ENCODE peak calls at places on chromosomes 3 and 15, in ten cellular contexts. One of them, this sample, is unnamed. For H3K36me3, the result is how much of the 10 kb centered on the place peaks cover.

GRCh38 chr15:65082303-65082958 is 5.9 kb downstream of the KBTBD13 start:
- DNase-seq in psoas muscle: no peak
- DNase-seq in lower lobe of right lung: peak
- DNase-seq in heart left ventricle: no peak
- DNase-seq in lung: no peak
- DNase-seq in heart right ventricle: no peak
- DNase-seq in fibroblast of lung: no peak
- DNase-seq in ovary: no peak
- DNase-seq in Panc1: no peak
- DNase-seq in GM12878: no peak
- DNase-seq in this sample: no peak

GRCh38 chr15:60038111-60038521 is 34.0 kb downstream of the FOXB1 start:
- DNase-seq in lower lobe of right lung: no peak
- DNase-seq in GM12878: no peak
- DNase-seq in heart left ventricle: no peak
- DNase-seq in ovary: no peak
- DNase-seq in fibroblast of lung: no peak
- DNase-seq in lung: no peak
- DNase-seq in heart right ventricle: no peak
- DNase-seq in Panc1: no peak
- DNase-seq in psoas muscle: no peak
- DNase-seq in this sample: no peak

GRCh38 chr3:13612829-13613228 is 63.9 kb downstream of the FBLN2 start:
- DNase-seq in lower lobe of right lung: no peak
- DNase-seq in ovary: no peak
- DNase-seq in Panc1: no peak
- DNase-seq in fibroblast of lung: peak
- DNase-seq in lung: no peak
- DNase-seq in heart right ventricle: no peak
- DNase-seq in heart left ventricle: peak
- DNase-seq in GM12878: no peak
- DNase-seq in psoas muscle: peak
- DNase-seq in this sample: no peak

GRCh38 chr15:42721016-42721415 is 15.9 kb downstream of the CDAN1 start:
- DNase-seq in heart right ventricle: no peak
- DNase-seq in GM12878: no peak
- DNase-seq in ovary: no peak
- DNase-seq in Panc1: no peak
- DNase-seq in psoas muscle: no peak
- DNase-seq in heart left ventricle: no peak
- DNase-seq in lung: no peak
- DNase-seq in lower lobe of right lung: no peak
- DNase-seq in fibroblast of lung: no peak
- DNase-seq in this sample: no peak

GRCh38 chr15:59457103-59457502 is 19.1 kb downstream of the FAM81A start:
- DNase-seq in lower lobe of right lung: no peak
- DNase-seq in lung: no peak
- DNase-seq in fibroblast of lung: peak
- DNase-seq in ovary: no peak
- DNase-seq in GM12878: no peak
- DNase-seq in Panc1: no peak
- DNase-seq in heart right ventricle: no peak
- DNase-seq in psoas muscle: no peak
- DNase-seq in heart left ventricle: no peak
- DNase-seq in this sample: no peak

GRCh38 chr3:172892158-172892557 is 141.6 kb downstream of the ECT2 start:
- DNase-seq in lung: no peak
- DNase-seq in Panc1: no peak
- DNase-seq in ovary: no peak
- DNase-seq in GM12878: no peak
- DNase-seq in fibroblast of lung: peak
- DNase-seq in psoas muscle: no peak
- DNase-seq in lower lobe of right lung: no peak
- DNase-seq in heart right ventricle: no peak
- DNase-seq in heart left ventricle: no peak
- DNase-seq in this sample: no peak

GRCh38 chr3:44958406-44958805 is 17.6 kb downstream of the ZDHHC3 start:
- DNase-seq in lung: peak
- DNase-seq in lower lobe of right lung: no peak
- DNase-seq in GM12878: no peak
- DNase-seq in Panc1: no peak
- DNase-seq in heart right ventricle: no peak
- DNase-seq in ovary: no peak
- DNase-seq in psoas muscle: no peak
- DNase-seq in fibroblast of lung: no peak
- DNase-seq in heart left ventricle: no peak
- DNase-seq in this sample: no peak

GRCh38 chr3:64651791-64652241 is 36.0 kb downstream of the ADAMTS9 start:
- DNase-seq in GM12878: no peak
- DNase-seq in ovary: no peak
- DNase-seq in heart right ventricle: no peak
- DNase-seq in heart left ventricle: no peak
- DNase-seq in lung: no peak
- DNase-seq in Panc1: no peak
- DNase-seq in fibroblast of lung: peak
- DNase-seq in psoas muscle: no peak
- DNase-seq in lower lobe of right lung: no peak
- DNase-seq in this sample: no peak

GRCh38 chr3:33006081-33006480 is 54.6 kb downstream of the CCR4 start:
- DNase-seq in ovary: no peak
- DNase-seq in lung: no peak
- DNase-seq in heart right ventricle: no peak
- DNase-seq in psoas muscle: no peak
- DNase-seq in lower lobe of right lung: no peak
- DNase-seq in heart left ventricle: no peak
- DNase-seq in fibroblast of lung: no peak
- DNase-seq in GM12878: no peak
- DNase-seq in Panc1: no peak
- DNase-seq in this sample: no peak

GRCh38 chr3:147361671-147362420 is 44.5 kb downstream of the ZIC4 start:
- DNase-seq in GM12878: no peak
- DNase-seq in heart left ventricle: no peak
- DNase-seq in Panc1: peak
- DNase-seq in lower lobe of right lung: no peak
- DNase-seq in fibroblast of lung: no peak
- DNase-seq in heart right ventricle: no peak
- DNase-seq in ovary: no peak
- DNase-seq in psoas muscle: peak
- DNase-seq in lung: no peak
- DNase-seq in this sample: no peak

GRCh38 chr3:141779667-141780066 is 16.5 kb downstream of the GRK7 start:
- DNase-seq in lower lobe of right lung: no peak
- DNase-seq in GM12878: no peak
- DNase-seq in psoas muscle: no peak
- DNase-seq in ovary: no peak
- DNase-seq in lung: no peak
- DNase-seq in heart left ventricle: no peak
- DNase-seq in heart right ventricle: no peak
- DNase-seq in fibroblast of lung: no peak
- DNase-seq in Panc1: no peak
- DNase-seq in this sample: no peak

GRCh38 chr3:187919018-187919417 is 173.8 kb upstream of the BCL6 start:
- DNase-seq in fibroblast of lung: no peak
- DNase-seq in heart right ventricle: no peak
- DNase-seq in lower lobe of right lung: no peak
- DNase-seq in psoas muscle: no peak
- DNase-seq in ovary: no peak
- DNase-seq in lung: no peak
- DNase-seq in heart left ventricle: no peak
- DNase-seq in GM12878: peak
- DNase-seq in Panc1: no peak
- DNase-seq in this sample: peak

GRCh38 chr3:140920029-140920428 is 21.6 kb upstream of the SLC25A36 start:
- DNase-seq in lung: no peak
- DNase-seq in heart left ventricle: no peak
- DNase-seq in ovary: no peak
- DNase-seq in lower lobe of right lung: no peak
- DNase-seq in heart right ventricle: no peak
- DNase-seq in fibroblast of lung: no peak
- DNase-seq in psoas muscle: no peak
- DNase-seq in GM12878: no peak
- DNase-seq in Panc1: no peak
- DNase-seq in this sample: no peak

GRCh38 chr3:97793415-97794019 is 28.3 kb upstream of the CRYBG3 start:
- DNase-seq in fibroblast of lung: peak
- DNase-seq in Panc1: peak
- DNase-seq in ovary: no peak
- DNase-seq in heart left ventricle: no peak
- DNase-seq in lung: no peak
- DNase-seq in psoas muscle: no peak
- DNase-seq in heart right ventricle: peak
- DNase-seq in lower lobe of right lung: no peak
- DNase-seq in GM12878: peak
- DNase-seq in this sample: peak

GRCh38 chr3:123008808-123009207 is 18.8 kb downstream of the SEMA5B start:
- DNase-seq in heart right ventricle: no peak
- DNase-seq in lung: no peak
- DNase-seq in heart left ventricle: no peak
- DNase-seq in GM12878: no peak
- DNase-seq in ovary: no peak
- DNase-seq in psoas muscle: no peak
- DNase-seq in fibroblast of lung: no peak
- DNase-seq in lower lobe of right lung: no peak
- DNase-seq in Panc1: no peak
- DNase-seq in this sample: no peak

GRCh38 chr15:53962646-53963561 is 15.3 kb upstream of the UNC13C start:
- DNase-seq in ovary: no peak
- DNase-seq in heart right ventricle: peak
- DNase-seq in psoas muscle: no peak
- DNase-seq in lung: peak
- DNase-seq in Panc1: no peak
- DNase-seq in GM12878: no peak
- DNase-seq in heart left ventricle: no peak
- DNase-seq in fibroblast of lung: peak
- DNase-seq in lower lobe of right lung: peak
- DNase-seq in this sample: no peak

GRCh38 chr3:25603703-25604102 is 61.0 kb downstream of the TOP2B start:
- DNase-seq in heart left ventricle: peak
- DNase-seq in Panc1: no peak
- DNase-seq in fibroblast of lung: peak
- DNase-seq in lung: peak
- DNase-seq in psoas muscle: no peak
- DNase-seq in GM12878: no peak
- DNase-seq in heart right ventricle: peak
- DNase-seq in lower lobe of right lung: no peak
- DNase-seq in ovary: no peak
- DNase-seq in this sample: no peak

GRCh38 chr3:123395235-123395634 is 53.7 kb downstream of the ADCY5 start:
- DNase-seq in heart left ventricle: peak
- DNase-seq in heart right ventricle: no peak
- DNase-seq in lung: no peak
- DNase-seq in psoas muscle: no peak
- DNase-seq in Panc1: no peak
- DNase-seq in lower lobe of right lung: no peak
- DNase-seq in ovary: no peak
- DNase-seq in GM12878: no peak
- DNase-seq in fibroblast of lung: no peak
- DNase-seq in this sample: no peak

GRCh38 chr3:38655708-38656300 is 6.3 kb upstream of the SCN5A start:
- DNase-seq in Panc1: no peak
- DNase-seq in heart right ventricle: no peak
- DNase-seq in psoas muscle: no peak
- DNase-seq in ovary: no peak
- DNase-seq in GM12878: no peak
- DNase-seq in heart left ventricle: no peak
- DNase-seq in fibroblast of lung: peak
- DNase-seq in lower lobe of right lung: no peak
- DNase-seq in lung: no peak
- DNase-seq in this sample: no peak
- TF ChIP-seq CTCF in Panc1: peak
- TF ChIP-seq CTCF in heart right ventricle: peak
- TF ChIP-seq CTCF in psoas muscle: peak
- TF ChIP-seq CTCF in ovary: no peak
- TF ChIP-seq CTCF in GM12878: peak
- TF ChIP-seq CTCF in heart left ventricle: peak
- TF ChIP-seq CTCF in fibroblast of lung: peak
- TF ChIP-seq CTCF in lower lobe of right lung: peak
- TF ChIP-seq CTCF in lung: no peak
- TF ChIP-seq CTCF in this sample: peak

GRCh38 chr15:80573614-80574013 is 121.5 kb upstream of the ABHD17C start:
- DNase-seq in Panc1: no peak
- DNase-seq in heart right ventricle: no peak
- DNase-seq in psoas muscle: no peak
- DNase-seq in GM12878: no peak
- DNase-seq in lower lobe of right lung: no peak
- DNase-seq in heart left ventricle: no peak
- DNase-seq in lung: no peak
- DNase-seq in fibroblast of lung: no peak
- DNase-seq in ovary: no peak
- DNase-seq in this sample: no peak
- H3K36me3 ChIP-seq in Panc1: under half
- H3K36me3 ChIP-seq in heart right ventricle: under half
- H3K36me3 ChIP-seq in psoas muscle: under half
- H3K36me3 ChIP-seq in GM12878: under half
- H3K36me3 ChIP-seq in lower lobe of right lung: under half
- H3K36me3 ChIP-seq in heart left ventricle: under half
- H3K36me3 ChIP-seq in lung: under half
- H3K36me3 ChIP-seq in fibroblast of lung: under half
- H3K36me3 ChIP-seq in ovary: under half
- H3K36me3 ChIP-seq in this sample: under half

DNA sequence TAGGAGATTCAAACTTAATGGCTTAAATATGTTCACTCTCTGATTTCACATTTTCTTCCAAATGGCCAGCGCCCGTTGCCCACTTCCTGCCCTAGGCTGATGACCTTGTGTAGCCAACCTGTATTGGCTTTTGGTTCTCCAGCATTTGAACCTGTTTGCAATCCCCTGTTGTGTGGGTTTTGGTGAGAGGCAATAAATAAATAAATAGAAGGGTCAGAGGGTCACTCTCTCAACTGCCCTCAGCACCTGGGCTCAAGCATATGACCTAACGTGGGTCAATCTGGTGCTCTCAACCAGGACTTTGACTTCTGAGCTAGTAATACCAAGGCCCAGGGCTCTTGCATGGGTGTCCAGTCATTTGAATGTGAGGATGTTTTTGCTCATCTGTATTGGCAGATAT is 1.8 kb upstream of the SRP14 start:
- DNase-seq in lower lobe of right lung: no peak
- DNase-seq in lung: no peak
- DNase-seq in ovary: no peak
- DNase-seq in heart left ventricle: no peak
- DNase-seq in heart right ventricle: no peak
- DNase-seq in fibroblast of lung: no peak
- DNase-seq in Panc1: no peak
- DNase-seq in psoas muscle: no peak
- DNase-seq in GM12878: no peak
- DNase-seq in this sample: no peak
- TF ChIP-seq CTCF in lower lobe of right lung: no peak
- TF ChIP-seq CTCF in lung: no peak
- TF ChIP-seq CTCF in ovary: no peak
- TF ChIP-seq CTCF in heart left ventricle: no peak
- TF ChIP-seq CTCF in heart right ventricle: no peak
- TF ChIP-seq CTCF in fibroblast of lung: no peak
- TF ChIP-seq CTCF in Panc1: no peak
- TF ChIP-seq CTCF in psoas muscle: no peak
- TF ChIP-seq CTCF in GM12878: no peak
- TF ChIP-seq CTCF in this sample: no peak

DNA sequence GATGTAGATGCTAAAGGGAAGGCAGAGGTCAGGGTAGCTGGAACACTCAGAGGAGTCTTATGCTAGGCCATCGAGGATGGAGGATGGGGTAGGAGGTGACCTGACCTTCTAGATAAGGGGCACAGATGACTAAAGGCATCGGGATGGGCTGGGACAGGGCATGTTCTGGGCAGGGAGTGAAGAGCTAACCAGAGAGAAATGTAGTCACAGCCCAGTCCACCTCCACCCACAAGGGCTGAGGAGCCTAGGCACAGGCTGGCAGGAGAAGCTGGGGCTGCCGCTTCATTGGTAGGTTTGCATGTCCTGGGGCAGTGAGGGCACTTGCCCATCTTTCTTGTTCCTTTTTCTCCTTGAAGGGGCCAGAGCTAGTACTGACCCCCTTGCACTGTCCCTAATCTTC is 12.6 kb downstream of the CLK3 start:
- DNase-seq in heart left ventricle: no peak
- DNase-seq in psoas muscle: no peak
- DNase-seq in heart right ventricle: no peak
- DNase-seq in lower lobe of right lung: no peak
- DNase-seq in fibroblast of lung: no peak
- DNase-seq in ovary: no peak
- DNase-seq in lung: no peak
- DNase-seq in Panc1: no peak
- DNase-seq in GM12878: no peak
- DNase-seq in this sample: no peak
- H3K36me3 ChIP-seq in heart left ventricle: half or more
- H3K36me3 ChIP-seq in psoas muscle: half or more
- H3K36me3 ChIP-seq in heart right ventricle: half or more
- H3K36me3 ChIP-seq in lower lobe of right lung: half or more
- H3K36me3 ChIP-seq in fibroblast of lung: half or more
- H3K36me3 ChIP-seq in ovary: under half
- H3K36me3 ChIP-seq in lung: under half
- H3K36me3 ChIP-seq in Panc1: under half
- H3K36me3 ChIP-seq in GM12878: half or more
- H3K36me3 ChIP-seq in this sample: half or more

This sample was measured in GM06990.